ENCODE peak calls at places on chromosomes 3 and 15, in nine cellular contexts. F is activated T-helper 1 cell treated with Interleukin-2 at 50 U/mL for 16 hours; Z is IMR-90; Y is effector CD4-positive, alpha-beta T cell; C is stimulated activated CD4-positive, alpha-beta T cell treated with anti-CD3 and anti-CD28 coated beads, TNF-alpha, amount 100 ng/mL, for 24 hours; V is SW 1271; R is HCEC 1CT; U is ELR; T is MV-4-11. H is an unnamed sample.

GRCh38 chr3:194009892-194010533 is 125.9 kb upstream of the HES1 start:
- DNase-seq in R (no peak), C (no peak), Y (no peak), Z (no peak), U (no peak), F (no peak), V (no peak), T (no peak), H (no peak)

GRCh38 chr15:43469867-43470266 is 23.1 kb downstream of the TP53BP1 start:
- DNase-seq in Y (no peak), C (no peak), R (peak), Z (peak), U (peak), T (peak), V (no peak), F (no peak), H (no peak)

GRCh38 chr3:111971533-111971932 is 7.3 kb upstream of the ABHD10 start:
- DNase-seq in Y (no peak), F (no peak), T (no peak), R (no peak), V (no peak), C (no peak), Z (no peak), U (no peak), H (no peak)

GRCh38 chr15:63514533-63514943 is 10.1 kb downstream of the USP3 start:
- DNase-seq in V (no peak), Y (no peak), R (peak), C (no peak), F (no peak), U (peak), Z (peak), T (peak), H (no peak)

GRCh38 chr15:33322091-33322490 is 11.3 kb downstream of the RYR3 start:
- DNase-seq in V (no peak), Z (no peak), U (no peak), Y (no peak), F (no peak), T (no peak), R (no peak), C (no peak), H (no peak)

GRCh38 chr15:92954578-92954977 is 54.5 kb downstream of the CHD2 start:
- DNase-seq in C (no peak), Z (no peak), T (peak), U (peak), Y (no peak), F (no peak), V (no peak), R (no peak), H (no peak)

GRCh38 chr3:31534036-31534435 is 1.3 kb downstream of the STT3B start:
- DNase-seq in T (peak), Y (no peak), Z (peak), R (peak), V (no peak), C (no peak), U (peak), F (no peak), H (no peak)

GRCh38 chr3:72271215-72271614 is 486.3 kb upstream of the PROK2 start:
- DNase-seq in T (peak), U (no peak), Y (no peak), F (no peak), Z (no peak), R (no peak), V (no peak), C (no peak), H (no peak)

GRCh38 chr3:32340039-32340438 is 51.6 kb upstream of the CMTM7 start:
- DNase-seq in C (no peak), U (peak), R (peak), Z (peak), F (no peak), Y (no peak), V (peak), T (no peak), H (no peak)

GRCh38 chr3:13217736-13218540 is 144.7 kb upstream of the IQSEC1 start:
- DNase-seq in V (peak), T (no peak), U (peak), Z (peak), F (no peak), C (no peak), Y (no peak), R (no peak), H (no peak)

GRCh38 chr15:26087881-26088280 is 224.8 kb upstream of the ATP10A start:
- DNase-seq in T (no peak), C (no peak), U (no peak), Z (peak), Y (no peak), R (peak), F (no peak), V (no peak), H (no peak)

GRCh38 chr15:80152896-80153876 is at the start of gene FAH:
- DNase-seq in F (peak), Y (peak), T (peak), V (peak), R (peak), C (peak), U (peak), Z (peak), H (peak)

GRCh38 chr15:98455899-98456298 is 192.4 kb upstream of the IGF1R start:
- DNase-seq in Z (no peak), T (no peak), Y (no peak), C (no peak), F (no peak), V (no peak), R (no peak), U (no peak), H (no peak)

GRCh38 chr3:107899996-107900651 is 190.7 kb downstream of the CD47 start:
- DNase-seq in C (no peak), Y (no peak), Z (peak), V (no peak), F (no peak), R (peak), U (peak), T (no peak), H (no peak)

GRCh38 chr3:31157028-31157694 is 262.7 kb upstream of the GADL1 start:
- DNase-seq in C (no peak), Y (no peak), U (peak), F (no peak), T (peak), V (no peak), R (peak), Z (no peak), H (no peak)

GRCh38 chr3:64039273-64039672 is 16.0 kb upstream of the PSMD6 start:
- DNase-seq in F (no peak), U (no peak), R (no peak), C (no peak), Z (no peak), T (no peak), Y (no peak), V (no peak), H (no peak)

GRCh38 chr15:92780816-92781215 is 119.3 kb upstream of the CHD2 start:
- DNase-seq in V (no peak), Z (no peak), R (no peak), F (no peak), T (no peak), Y (no peak), U (no peak), C (no peak), H (no peak)

GRCh38 chr3:59425942-59426341 is 376.1 kb upstream of the CFAP20DC start:
- DNase-seq in Y (peak), R (no peak), T (no peak), U (no peak), V (no peak), Z (no peak), F (peak), C (peak), H (peak)

GRCh38 chr15:98734472-98735284 is 86.3 kb downstream of the IGF1R start:
- DNase-seq in T (peak), U (no peak), F (no peak), Z (peak), Y (no peak), V (no peak), R (no peak), C (no peak), H (no peak)

GRCh38 chr3:189588061-189588817 is 43.0 kb upstream of the TP63 start:
- DNase-seq in Z (peak), C (no peak), V (no peak), R (peak), F (no peak), Y (no peak), T (no peak), U (peak), H (no peak)

GRCh38 chr3:152388631-152389030 is 119.9 kb downstream of the MBNL1 start:
- DNase-seq in U (no peak), Y (no peak), C (no peak), V (no peak), T (no peak), Z (no peak), F (no peak), R (no peak), H (no peak)

H was measured in stimulated activated effector memory CD8-positive, alpha-beta T cell treated with anti-CD3 and anti-CD28 coated beads, Interleukin-12 subunit alpha, Interleukin-12 subunit beta, amount 100 ng/mL, for 72 hours.